ENCODE peak calls at places on chromosome 18, in six cellular contexts. M is NCI-H748 treated with DMSO at 0.1 percent for 48 hours, F is epithelial cell of proximal tubule, A is neuronal stem cell, Z is testis, Y is non-pigmented ciliary epithelial cell. P is an unnamed sample.

GRCh38 chr18:11310476-11311086 is 161.2 kb upstream of the PIEZO2 start:
- DNase-seq in M (no peak), F (no peak), A (peak), Z (peak), Y (no peak), P (peak)

GRCh38 chr18:75223687-75224347 is 13.2 kb downstream of the TSHZ1 start:
- DNase-seq in M (no peak), F (peak), A (no peak), Z (no peak), Y (no peak), P (no peak)

GRCh38 chr18:79869591-79870368 is 72.0 kb downstream of the KCNG2 start:
- DNase-seq in M (no peak), F (no peak), A (no peak), Z (peak), Y (no peak), P (no peak)

GRCh38 chr18:63131106-63131943 is 188.2 kb downstream of the BCL2 start:
- DNase-seq in M (no peak), F (no peak), A (peak), Z (peak), Y (peak), P (peak)

GRCh38 chr18:33578371-33579146 is 540 bp downstream of the ASXL3 start:
- DNase-seq in M (no peak), F (no peak), A (peak), Z (peak), Y (no peak), P (peak)

GRCh38 chr18:10533111-10533510 is 7.3 kb downstream of the NAPG start:
- DNase-seq in M (no peak), F (no peak), A (no peak), Z (no peak), Y (no peak), P (no peak)

GRCh38 chr18:60469396-60469795 is 96.8 kb upstream of the MC4R start:
- DNase-seq in M (no peak), F (no peak), A (no peak), Z (no peak), Y (no peak), P (no peak)

GRCh38 chr18:11994708-11995444 is 13.6 kb downstream of the IMPA2 start:
- DNase-seq in M (no peak), F (peak), A (no peak), Z (no peak), Y (no peak), P (peak)

GRCh38 chr18:33282709-33283333 is 157.7 kb downstream of the CCDC178 start:
- DNase-seq in M (no peak), F (no peak), A (no peak), Z (no peak), Y (no peak), P (no peak)

GRCh38 chr18:39839782-39840181 is 2115.3 kb upstream of the PIK3C3 start:
- DNase-seq in M (no peak), F (no peak), A (no peak), Z (no peak), Y (peak), P (no peak)

GRCh38 chr18:26868968-26869586 is 3.6 kb upstream of the AQP4 start:
- DNase-seq in M (no peak), F (no peak), A (no peak), Z (peak), Y (no peak), P (no peak)

GRCh38 chr18:58862851-58863538 is 1.7 kb upstream of the ZNF532 start:
- DNase-seq in M (peak), F (no peak), A (no peak), Z (peak), Y (no peak), P (peak)

GRCh38 chr18:62325806-62326645 is 916 bp downstream of the TNFRSF11A start:
- DNase-seq in M (no peak), F (no peak), A (no peak), Z (no peak), Y (no peak), P (no peak)

GRCh38 chr18:76338088-76338487 is 157.0 kb downstream of the ZNF516 start:
- DNase-seq in M (no peak), F (no peak), A (no peak), Z (no peak), Y (no peak), P (no peak)

GRCh38 chr18:26747131-26747475 is 118.4 kb downstream of the AQP4 start:
- DNase-seq in M (no peak), F (no peak), A (no peak), Z (no peak), Y (no peak), P (no peak)

GRCh38 chr18:39205565-39205964 is 1640.0 kb upstream of the CELF4 start:
- DNase-seq in M (no peak), F (no peak), A (no peak), Z (no peak), Y (no peak), P (no peak)

GRCh38 chr18:68728301-68728700 is 13.4 kb upstream of the TMX3 start:
- DNase-seq in M (no peak), F (no peak), A (no peak), Z (no peak), Y (no peak), P (no peak)

GRCh38 chr18:28027755-28028154 is 149.2 kb downstream of the CDH2 start:
- DNase-seq in M (no peak), F (no peak), A (no peak), Z (no peak), Y (no peak), P (no peak)

GRCh38 chr18:30334781-30335180 is 707.8 kb downstream of the DSC3 start:
- DNase-seq in M (no peak), F (no peak), A (no peak), Z (no peak), Y (no peak), P (no peak)

GRCh38 chr18:47931707-47932103 is 1.2 kb upstream of the SMAD2 start:
- DNase-seq in M (peak), F (no peak), A (no peak), Z (no peak), Y (no peak), P (peak)

GRCh38 chr18:23964282-23965238 is 50.0 kb upstream of the TTC39C start:
- DNase-seq in M (no peak), F (peak), A (no peak), Z (no peak), Y (no peak), P (no peak)

GRCh38 chr18:12741351-12741750 is 38.5 kb downstream of the PSMG2 start:
- DNase-seq in M (peak), F (no peak), A (no peak), Z (no peak), Y (peak), P (no peak)

GRCh38 chr18:32553640-32554039 is 83.0 kb upstream of the GAREM1 start:
- DNase-seq in M (no peak), F (no peak), A (no peak), Z (no peak), Y (no peak), P (no peak)

GRCh38 chr18:13511961-13512572 is 214.3 kb downstream of the FAM210A start:
- DNase-seq in M (no peak), F (no peak), A (no peak), Z (no peak), Y (no peak), P (no peak)

GRCh38 chr18:57062178-57062577 is 84.7 kb upstream of the BOD1L2 start:
- DNase-seq in M (no peak), F (no peak), A (no peak), Z (no peak), Y (no peak), P (no peak)